ENCODE peak calls at places on chromosomes 4 and X, in five cellular contexts. Z is CD8-positive, alpha-beta T cell; E is astrocyte of the spinal cord; L is fibroblast of mammary gland; W is choroid plexus epithelial cell. Q is an unnamed sample.
A peak's percentile ranks its signal among the peaks of the same experiment; 100 is the strongest.

GRCh38 chrX:31547416-31547815 is 475.6 kb upstream of the FTHL17 start:
- DNase-seq in L (peak; percentile 8), Z (no peak), E (peak; percentile 6), W (no peak), Q (no peak)

GRCh38 chrX:43064096-43064495 is 286.1 kb upstream of the PPP1R2C start:
- DNase-seq in W (no peak), L (no peak), Z (no peak), E (no peak), Q (no peak)

GRCh38 chr4:138205531-138206233 is 36.5 kb downstream of the SLC7A11 start:
- DNase-seq in L (no peak), E (no peak), Z (no peak), W (no peak), Q (no peak)

GRCh38 chr4:119750048-119750447 is 121.4 kb upstream of the PDE5A start:
- DNase-seq in Z (no peak), E (no peak), L (no peak), W (no peak), Q (no peak)

GRCh38 chr4:88818650-88819470 is 121.2 kb upstream of the NAP1L5 start:
- DNase-seq in W (peak; percentile 75), L (peak; percentile 64), E (peak; percentile 63), Z (peak; percentile 45), Q (peak; percentile 75)

GRCh38 chr4:100290585-100290984 is 100.3 kb upstream of the DDIT4L start:
- DNase-seq in Z (no peak), W (no peak), L (no peak), E (no peak), Q (peak; percentile 50)

GRCh38 chr4:56698329-56698728 is 17.2 kb upstream of the HOPX start:
- DNase-seq in L (peak; percentile 56), Z (no peak), E (peak; percentile 58), W (peak; percentile 43), Q (no peak)

GRCh38 chr4:151031831-151032605 is 16.9 kb upstream of the LRBA start:
- DNase-seq in W (peak; percentile 42), Z (no peak), E (peak; percentile 47), L (peak; percentile 74), Q (peak; percentile 38)

GRCh38 chr4:125315571-125316390 is 1.0 kb downstream of the FAT4 start:
- DNase-seq in L (peak; percentile 48), Z (no peak), E (peak; percentile 73), W (peak; percentile 68), Q (peak; percentile 84)

GRCh38 chr4:125316781-125317525 is 2.2 kb downstream of the FAT4 start:
- DNase-seq in E (peak; percentile 46), W (peak; percentile 43), L (peak; percentile 44), Z (no peak), Q (peak; percentile 73)

GRCh38 chr4:125317526-125317880 is 2.7 kb downstream of the FAT4 start:
- DNase-seq in W (peak; percentile 62), E (peak; percentile 53), L (peak; percentile 68), Z (no peak), Q (peak; percentile 82)

GRCh38 chr4:125314676-125315570 is at the start of gene FAT4:
- DNase-seq in Z (peak; percentile 42), L (peak; percentile 97), E (peak; percentile 99), W (peak; percentile 100), Q (peak; percentile 99)

DNA sequence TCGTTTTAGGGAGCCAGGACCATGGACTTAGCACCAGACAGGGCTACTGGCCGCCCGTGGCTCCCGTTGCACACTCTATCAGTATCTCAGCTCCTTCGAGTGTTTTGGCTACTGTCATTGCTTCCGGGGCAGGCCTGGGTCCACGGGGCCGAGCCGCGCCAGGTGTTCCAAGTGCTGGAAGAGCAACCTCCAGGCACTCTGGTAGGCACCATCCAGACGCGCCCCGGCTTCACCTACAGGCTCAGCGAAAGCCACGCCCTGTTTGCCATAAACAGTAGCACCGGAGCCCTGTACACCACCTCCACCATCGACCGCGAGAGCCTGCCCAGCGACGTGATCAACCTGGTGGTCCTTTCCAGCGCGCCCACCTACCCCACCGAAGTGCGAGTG is 1.6 kb downstream of the FAT4 start:
- DNase-seq in Z (no peak), L (no peak), W (peak; percentile 49), E (no peak), Q (no peak)
- H3K4me3 ChIP-seq in Z (no peak overlapping the region), L (peak overlapping the region; percentile 88), W (peak overlapping the region; percentile 94), E (peak overlapping the region; percentile 87), Q (peak overlapping the region; percentile 99)

GRCh38 chr4:101787917-101788316 is 2.6 kb upstream of the BANK1 start:
- DNase-seq in Z (no peak), W (peak; percentile 5), L (no peak), E (no peak), Q (no peak)

GRCh38 chr4:101793397-101793796 is 2.9 kb downstream of the BANK1 start:
- DNase-seq in E (no peak), W (no peak), L (no peak), Z (no peak), Q (no peak)

GRCh38 chr4:101792056-101792575 is 1.6 kb downstream of the BANK1 start:
- DNase-seq in Z (no peak), W (peak; percentile 3), E (no peak), L (no peak), Q (peak; percentile 3)

GRCh38 chr4:101791189-101791572 is 651 bp downstream of the BANK1 start:
- DNase-seq in E (no peak), W (peak; percentile 3), L (no peak), Z (no peak), Q (no peak)

GRCh38 chr4:101790521-101791188 is at the start of gene BANK1:
- DNase-seq in E (peak; percentile 27), L (no peak), W (peak; percentile 49), Z (peak; percentile 38), Q (peak; percentile 52)
- TF ChIP-seq CTCF in E (peak; percentile 21), L (no peak), W (peak; percentile 29), Z (no peak), Q (no peak)

GRCh38 chrX:103919336-103919682 is 43.1 kb upstream of the TMSB15B start:
- DNase-seq in L (peak; percentile 49), W (peak; percentile 59), Z (no peak), E (peak; percentile 56), Q (peak; percentile 58)

GRCh38 chrX:103913356-103914020 is 48.9 kb upstream of the TMSB15B start:
- DNase-seq in E (peak; percentile 1), L (peak; percentile 7), Z (no peak), W (peak; percentile 33), Q (peak; percentile 36)

GRCh38 chrX:103918584-103919335 is 43.7 kb upstream of the TMSB15B start:
- DNase-seq in L (peak; percentile 42), W (peak; percentile 59), Z (peak; percentile 48), E (peak; percentile 74), Q (peak; percentile 51)

DNA sequence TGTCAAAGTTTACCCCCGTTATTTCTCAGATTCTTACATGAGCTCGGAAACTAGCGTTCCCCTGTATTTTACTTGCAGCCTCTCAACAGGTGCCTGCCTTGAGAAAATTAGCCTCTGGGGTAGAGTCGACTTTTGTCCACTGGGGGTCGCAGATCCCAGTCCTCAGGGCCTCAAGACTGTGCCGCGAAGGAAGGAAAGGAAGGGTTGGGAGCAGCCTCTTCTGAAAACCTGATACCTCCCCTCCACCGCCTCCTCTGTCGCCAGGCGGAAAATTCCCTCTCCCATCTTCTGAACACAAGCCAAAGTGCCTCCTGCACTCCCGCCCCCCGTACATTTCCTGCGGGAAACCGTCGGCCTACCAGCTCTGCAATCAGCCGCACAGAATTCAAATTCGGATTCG is 44.4 kb upstream of the TMSB15B start:
- DNase-seq in L (peak; percentile 61), E (peak; percentile 63), Z (peak; percentile 43), W (peak; percentile 72), Q (peak; percentile 74)
- H3K4me3 ChIP-seq in L (peak overlapping the region; percentile 53), E (peak overlapping the region; percentile 58), Z (peak overlapping the region; percentile 62), W (peak overlapping the region; percentile 67), Q (peak overlapping the region; percentile 55)

DNA sequence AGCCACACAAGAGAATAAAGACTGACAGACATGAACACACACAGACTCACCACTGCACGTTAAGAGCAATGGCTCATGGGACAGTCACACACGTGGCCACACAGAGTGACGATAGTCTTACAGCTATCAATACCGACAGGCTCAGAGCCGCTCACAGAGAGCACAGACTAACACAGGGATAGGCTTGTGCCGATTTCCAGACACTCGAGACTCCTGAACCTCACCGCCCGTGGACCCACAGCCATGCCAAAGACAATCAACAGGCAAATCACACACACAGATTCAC is 716 bp upstream of the SLC38A5 start:
- DNase-seq in W (no peak), E (no peak), Z (no peak), L (no peak), Q (no peak)
- TF ChIP-seq CTCF in W (no peak), E (no peak), Z (no peak), L (no peak), Q (no peak)